ENCODE peak calls at places on chromosomes 7 and 10, in four cellular contexts. One of them, this sample, is unnamed.

GRCh38 chr7:128708824-128709223 is 30.3 kb upstream of the CALU start:
- DNase-seq in T47D: no peak
- DNase-seq in HTR-8/SVneo: no peak
- DNase-seq in anterior cingulate cortex: no peak
- DNase-seq in this sample: no peak

GRCh38 chr7:47794016-47794415 is 154.2 kb downstream of the PKD1L1 start:
- DNase-seq in T47D: no peak
- DNase-seq in HTR-8/SVneo: no peak
- DNase-seq in anterior cingulate cortex: no peak
- DNase-seq in this sample: no peak

GRCh38 chr7:1848013-1848640 is 178.1 kb downstream of the ELFN1 start:
- DNase-seq in anterior cingulate cortex: no peak
- DNase-seq in T47D: no peak
- DNase-seq in HTR-8/SVneo: no peak
- DNase-seq in this sample: no peak

GRCh38 chr10:102642553-102643345 is 1.5 kb upstream of the TRIM8 start:
- DNase-seq in T47D: no peak
- DNase-seq in HTR-8/SVneo: no peak
- DNase-seq in anterior cingulate cortex: no peak
- DNase-seq in this sample: no peak

GRCh38 chr10:97502916-97503315 is 4.2 kb downstream of the UBTD1 start:
- DNase-seq in T47D: no peak
- DNase-seq in anterior cingulate cortex: no peak
- DNase-seq in HTR-8/SVneo: no peak
- DNase-seq in this sample: no peak

GRCh38 chr10:62895058-62895457 is 78.9 kb upstream of the EGR2 start:
- DNase-seq in anterior cingulate cortex: no peak
- DNase-seq in T47D: no peak
- DNase-seq in HTR-8/SVneo: no peak
- DNase-seq in this sample: no peak

GRCh38 chr7:82593780-82594179 is 150.2 kb upstream of the CACNA2D1 start:
- DNase-seq in HTR-8/SVneo: no peak
- DNase-seq in T47D: no peak
- DNase-seq in anterior cingulate cortex: no peak
- DNase-seq in this sample: no peak

GRCh38 chr7:158047386-158048059 is 540.1 kb downstream of the PTPRN2 start:
- DNase-seq in HTR-8/SVneo: no peak
- DNase-seq in T47D: no peak
- DNase-seq in anterior cingulate cortex: no peak
- DNase-seq in this sample: no peak

GRCh38 chr7:130296221-130296951 is 3.4 kb downstream of the CPA4 start:
- DNase-seq in anterior cingulate cortex: no peak
- DNase-seq in HTR-8/SVneo: no peak
- DNase-seq in T47D: no peak
- DNase-seq in this sample: no peak

GRCh38 chr10:109037978-109038377 is 885.3 kb downstream of the XPNPEP1 start:
- DNase-seq in anterior cingulate cortex: no peak
- DNase-seq in T47D: no peak
- DNase-seq in HTR-8/SVneo: no peak
- DNase-seq in this sample: no peak

GRCh38 chr10:31602541-31603244 is 283.7 kb downstream of the ZEB1 start:
- DNase-seq in HTR-8/SVneo: peak; percentile 26
- DNase-seq in anterior cingulate cortex: no peak
- DNase-seq in T47D: no peak
- DNase-seq in this sample: no peak

GRCh38 chr7:51133992-51134391 is 182.6 kb downstream of the COBL start:
- DNase-seq in T47D: no peak
- DNase-seq in HTR-8/SVneo: no peak
- DNase-seq in anterior cingulate cortex: no peak
- DNase-seq in this sample: no peak

GRCh38 chr7:137146552-137146961 is 197.0 kb downstream of the PTN start:
- DNase-seq in T47D: no peak
- DNase-seq in HTR-8/SVneo: peak; percentile 10
- DNase-seq in anterior cingulate cortex: no peak
- DNase-seq in this sample: no peak

GRCh38 chr7:101306307-101306706 is 15.3 kb downstream of the IFT22 start:
- DNase-seq in T47D: no peak
- DNase-seq in anterior cingulate cortex: no peak
- DNase-seq in HTR-8/SVneo: no peak
- DNase-seq in this sample: no peak

GRCh38 chr10:128324058-128324457 is 197.8 kb upstream of the MKI67 start:
- DNase-seq in anterior cingulate cortex: no peak
- DNase-seq in HTR-8/SVneo: no peak
- DNase-seq in T47D: no peak
- DNase-seq in this sample: no peak

GRCh38 chr7:158707610-158708009 is 3.0 kb upstream of the NCAPG2 start:
- DNase-seq in anterior cingulate cortex: no peak
- DNase-seq in HTR-8/SVneo: no peak
- DNase-seq in T47D: no peak
- DNase-seq in this sample: no peak

GRCh38 chr10:73017955-73018480 is 63.4 kb upstream of the PLA2G12B start:
- DNase-seq in anterior cingulate cortex: no peak
- DNase-seq in T47D: peak; percentile 7
- DNase-seq in HTR-8/SVneo: no peak
- DNase-seq in this sample: no peak

GRCh38 chr7:136078630-136079029 is 101.5 kb upstream of the MTPN start:
- DNase-seq in anterior cingulate cortex: no peak
- DNase-seq in HTR-8/SVneo: no peak
- DNase-seq in T47D: no peak
- DNase-seq in this sample: no peak

GRCh38 chr10:88880287-88881094 is 446 bp downstream of the STAMBPL1 start:
- DNase-seq in HTR-8/SVneo: peak; percentile 49
- DNase-seq in anterior cingulate cortex: peak; percentile 69
- DNase-seq in T47D: peak; percentile 83
- DNase-seq in this sample: no peak

GRCh38 chr10:101595591-101596433 is 7.7 kb downstream of the DPCD start:
- DNase-seq in T47D: no peak
- DNase-seq in anterior cingulate cortex: no peak
- DNase-seq in HTR-8/SVneo: no peak
- DNase-seq in this sample: no peak

GRCh38 chr7:106026101-106026500 is 63.0 kb downstream of the CDHR3 start:
- DNase-seq in T47D: no peak
- DNase-seq in anterior cingulate cortex: no peak
- DNase-seq in HTR-8/SVneo: no peak
- DNase-seq in this sample: no peak

GRCh38 chr7:73602721-73603651 is 21.3 kb downstream of the MLXIPL start:
- DNase-seq in HTR-8/SVneo: no peak
- DNase-seq in anterior cingulate cortex: no peak
- DNase-seq in T47D: no peak
- DNase-seq in this sample: no peak

GRCh38 chr7:155462163-155462735 is 4.3 kb downstream of the EN2 start:
- DNase-seq in anterior cingulate cortex: no peak
- DNase-seq in T47D: no peak
- DNase-seq in HTR-8/SVneo: no peak
- DNase-seq in this sample: no peak

GRCh38 chr10:125085281-125085680 is 75.1 kb downstream of the CTBP2 start:
- DNase-seq in anterior cingulate cortex: no peak
- DNase-seq in HTR-8/SVneo: no peak
- DNase-seq in T47D: no peak
- DNase-seq in this sample: no peak

GRCh38 chr10:117818696-117819095 is 228.0 kb downstream of the RAB11FIP2 start:
- DNase-seq in anterior cingulate cortex: no peak
- DNase-seq in T47D: no peak
- DNase-seq in HTR-8/SVneo: no peak
- DNase-seq in this sample: no peak

GRCh38 chr10:19620867-19621266 is 195.4 kb upstream of the PLXDC2 start:
- DNase-seq in anterior cingulate cortex: no peak
- DNase-seq in HTR-8/SVneo: no peak
- DNase-seq in T47D: no peak
- DNase-seq in this sample: no peak

GRCh38 chr10:36499696-36500095 is 625.7 kb upstream of the ANKRD30A start:
- DNase-seq in T47D: no peak
- DNase-seq in HTR-8/SVneo: peak; percentile 19
- DNase-seq in anterior cingulate cortex: no peak
- DNase-seq in this sample: no peak

GRCh38 chr7:47496666-47497065 is 85.2 kb downstream of the TNS3 start:
- DNase-seq in HTR-8/SVneo: no peak
- DNase-seq in T47D: no peak
- DNase-seq in anterior cingulate cortex: no peak
- DNase-seq in this sample: no peak

GRCh38 chr10:46560381-46560780 is 3.9 kb upstream of the GPRIN2 start:
- DNase-seq in anterior cingulate cortex: no peak
- DNase-seq in HTR-8/SVneo: no peak
- DNase-seq in T47D: no peak
- DNase-seq in this sample: no peak

GRCh38 chr7:25007668-25008067 is 27.7 kb upstream of the OSBPL3 start:
- DNase-seq in HTR-8/SVneo: no peak
- DNase-seq in anterior cingulate cortex: no peak
- DNase-seq in T47D: no peak
- DNase-seq in this sample: no peak

GRCh38 chr7:155788616-155789000 is 23.7 kb downstream of the SHH start:
- DNase-seq in T47D: no peak
- DNase-seq in anterior cingulate cortex: no peak
- DNase-seq in HTR-8/SVneo: no peak
- DNase-seq in this sample: no peak

GRCh38 chr7:30032310-30033125 is 4.3 kb downstream of the PLEKHA8 start:
- DNase-seq in HTR-8/SVneo: no peak
- DNase-seq in anterior cingulate cortex: no peak
- DNase-seq in T47D: no peak
- DNase-seq in this sample: no peak

GRCh38 chr7:150863946-150864345 is 11.6 kb downstream of the AOC1 start:
- DNase-seq in anterior cingulate cortex: no peak
- DNase-seq in HTR-8/SVneo: no peak
- DNase-seq in T47D: no peak
- DNase-seq in this sample: no peak

GRCh38 chr7:106074257-106074656 is 37.9 kb downstream of the SYPL1 start:
- DNase-seq in HTR-8/SVneo: no peak
- DNase-seq in anterior cingulate cortex: no peak
- DNase-seq in T47D: no peak
- DNase-seq in this sample: no peak

GRCh38 chr7:70797109-70797514 is 334.8 kb upstream of the GALNT17 start:
- DNase-seq in T47D: no peak
- DNase-seq in anterior cingulate cortex: no peak
- DNase-seq in HTR-8/SVneo: no peak
- DNase-seq in this sample: no peak

This sample was measured in NCI-H1048.